ENCODE peak calls at places on chromosomes 7 and 10, in seven cellular contexts. J is activated CD8-positive, alpha-beta memory T cell treated with anti-CD3 and anti-CD28 coated beads, Interleukin-2, amount 10 ng/mL, durations not matched to agents 7 days and 5 days; C is lower lobe of right lung; U is NCI-H446; T is NCI-H1417; Q is EL; S is left cardiac atrium. B is an unnamed sample.

GRCh38 chr10:112899396-112900065 is 50.5 kb upstream of the TCF7L2 start:
- DNase-seq in S (no peak), J (no peak), Q (no peak), C (no peak), T (no peak), U (no peak), B (no peak)

GRCh38 chr10:128861018-128861565 is 605.9 kb upstream of the MGMT start:
- DNase-seq in J (no peak), C (no peak), S (no peak), U (no peak), T (no peak), Q (no peak), B (peak; percentile 75)

GRCh38 chr10:29925771-29926345 is 133.5 kb downstream of the JCAD start:
- DNase-seq in J (no peak), U (no peak), T (no peak), S (no peak), Q (no peak), C (no peak), B (no peak)

GRCh38 chr10:14374745-14375445 is 44.2 kb upstream of the FRMD4A start:
- DNase-seq in C (no peak), U (no peak), Q (peak; percentile 71), T (no peak), S (no peak), J (no peak), B (no peak)

GRCh38 chr7:12674053-12674452 is 13.4 kb upstream of the ARL4A start:
- DNase-seq in J (no peak), T (no peak), C (no peak), S (no peak), Q (no peak), U (no peak), B (no peak)

GRCh38 chr7:102279537-102280400 is 6.9 kb upstream of the SH2B2 start:
- DNase-seq in T (peak; percentile 50), J (peak; percentile 69), C (no peak), S (peak; percentile 55), Q (peak; percentile 54), U (peak; percentile 27), B (no peak)

GRCh38 chr10:125011171-125011925 is 69.4 kb downstream of the ZRANB1 start:
- DNase-seq in S (no peak), C (peak; percentile 27), J (no peak), Q (no peak), U (no peak), T (no peak), B (no peak)

GRCh38 chr7:155262010-155262409 is 35.7 kb upstream of the INSIG1 start:
- DNase-seq in T (no peak), C (no peak), Q (no peak), U (no peak), J (no peak), S (no peak), B (no peak)

GRCh38 chr10:106816318-106817085 is 348.0 kb downstream of the SORCS1 start:
- DNase-seq in T (no peak), Q (no peak), C (no peak), J (no peak), S (no peak), U (no peak), B (no peak)

GRCh38 chr10:124606822-124607221 is 137.4 kb downstream of the FAM53B start:
- DNase-seq in S (no peak), Q (no peak), J (no peak), C (no peak), T (no peak), U (no peak), B (no peak)